ENCODE peak calls at places on chromosomes 1 and 21, in seven cellular contexts. Q is NCI-H1092; H is CD8-positive, alpha-beta T cell; D is hypothalamus; F is hepatocyte; O is ureter; E is EL. R is an unnamed sample.

GRCh38 chr1:118487932-118488331 is 302.9 kb upstream of the SPAG17 start:
- DNase-seq in F (no peak), H (no peak), O (no peak), D (no peak), E (no peak), Q (no peak), R (no peak)

GRCh38 chr1:56150441-56151215 is 428.7 kb downstream of the PLPP3 start:
- DNase-seq in F (no peak), Q (no peak), D (no peak), H (no peak), O (no peak), E (no peak), R (no peak)

GRCh38 chr1:22969224-22969829 is 3.3 kb downstream of the LACTBL1 start:
- DNase-seq in Q (peak), E (peak), F (peak), O (no peak), H (no peak), D (no peak), R (peak)

GRCh38 chr1:83901547-83902155 is 97.3 kb downstream of the TTLL7 start:
- DNase-seq in H (no peak), E (peak), D (no peak), F (peak), O (no peak), Q (no peak), R (peak)

GRCh38 chr1:26286064-26286416 is 6.2 kb downstream of the SH3BGRL3 start:
- DNase-seq in E (no peak), D (no peak), Q (no peak), F (no peak), O (no peak), H (no peak), R (no peak)

GRCh38 chr1:25028910-25029599 is 99.0 kb upstream of the RUNX3 start:
- DNase-seq in E (no peak), Q (peak), H (peak), F (no peak), D (no peak), O (no peak), R (no peak)

GRCh38 chr1:58035523-58035922 is 511.0 kb downstream of the OMA1 start:
- DNase-seq in O (no peak), D (no peak), Q (no peak), H (no peak), F (peak), E (no peak), R (no peak)

GRCh38 chr1:247077234-247077633 is 1.4 kb downstream of the ZNF670 start:
- DNase-seq in F (no peak), O (no peak), H (no peak), D (no peak), Q (no peak), E (peak), R (peak)

GRCh38 chr21:45577806-45578801 is 35.9 kb upstream of the SLC19A1 start:
- DNase-seq in H (no peak), F (peak), O (peak), Q (peak), E (no peak), D (no peak), R (no peak)

GRCh38 chr21:28962465-28962864 is 30.2 kb downstream of the LTN1 start:
- DNase-seq in E (no peak), O (no peak), H (no peak), D (no peak), Q (no peak), F (no peak), R (no peak)

GRCh38 chr1:52636701-52637695 is 4.0 kb downstream of the SHISAL2A start:
- DNase-seq in D (no peak), E (no peak), F (no peak), O (no peak), H (peak), Q (no peak), R (peak)

GRCh38 chr1:50973875-50974617 is 4.0 kb downstream of the CDKN2C start:
- DNase-seq in E (no peak), D (no peak), F (no peak), O (no peak), H (no peak), Q (no peak), R (peak)

GRCh38 chr1:38222906-38223305 is 176.3 kb upstream of the POU3F1 start:
- DNase-seq in D (no peak), O (no peak), E (no peak), Q (no peak), F (no peak), H (no peak), R (no peak)

GRCh38 chr1:152392909-152393308 is 21.2 kb downstream of the CRNN start:
- DNase-seq in O (no peak), D (no peak), F (no peak), H (no peak), Q (no peak), E (no peak), R (no peak)

GRCh38 chr1:205319081-205320018 is 2.2 kb downstream of the NUAK2 start:
- DNase-seq in D (no peak), F (peak), O (peak), Q (peak), H (peak), E (peak), R (peak)

GRCh38 chr1:230355594-230355993 is 70.5 kb downstream of the PGBD5 start:
- DNase-seq in H (no peak), F (no peak), O (no peak), E (no peak), Q (no peak), D (no peak), R (no peak)

GRCh38 chr1:17412093-17412870 is 27.2 kb downstream of the RCC2 start:
- DNase-seq in F (peak), O (no peak), H (no peak), Q (no peak), E (no peak), D (no peak), R (no peak)

GRCh38 chr1:93730621-93731020 is 49.0 kb upstream of the BCAR3 start:
- DNase-seq in Q (no peak), D (no peak), E (no peak), H (no peak), F (no peak), O (no peak), R (no peak)

GRCh38 chr1:164641353-164641730 is 82.4 kb downstream of the PBX1 start:
- DNase-seq in E (peak), F (no peak), O (no peak), D (no peak), H (no peak), Q (no peak), R (no peak)

GRCh38 chr21:34801519-34802132 is 132.8 kb downstream of the CLIC6 start:
- DNase-seq in F (peak), D (no peak), E (peak), Q (no peak), H (no peak), O (no peak), R (peak)

GRCh38 chr21:28775071-28775470 is 217.6 kb downstream of the LTN1 start:
- DNase-seq in E (no peak), H (no peak), F (no peak), Q (no peak), O (no peak), D (no peak), R (no peak)

GRCh38 chr1:30707412-30708360 is 15.7 kb downstream of the MATN1 start:
- DNase-seq in F (peak), E (peak), O (peak), Q (peak), D (peak), H (peak), R (peak)

GRCh38 chr1:114345930-114346479 is 165.0 kb downstream of the TRIM33 start:
- DNase-seq in F (peak), D (peak), Q (peak), O (no peak), E (peak), H (no peak), R (no peak)

GRCh38 chr1:16628361-16629111 is 15.2 kb upstream of the NBPF1 start:
- DNase-seq in H (peak), D (no peak), E (no peak), F (no peak), Q (no peak), O (peak), R (no peak)

GRCh38 chr1:111702504-111703050 is 36.6 kb downstream of the INKA2 start:
- DNase-seq in H (no peak), O (no peak), E (no peak), F (no peak), D (no peak), Q (no peak), R (no peak)

GRCh38 chr1:150551049-150551783 is 2.0 kb downstream of the ADAMTSL4 start:
- DNase-seq in F (no peak), E (peak), D (no peak), O (no peak), Q (no peak), H (no peak), R (no peak)

R was measured in HT1080.